ENCODE peak calls at places on chromosomes 3 and 15, in four cellular contexts. One of them, this sample, is unnamed.

GRCh38 chr15:49015896-49016295 is 30.4 kb downstream of the SECISBP2L start:
- DNase-seq in HepG2: no peak
- DNase-seq in H1: no peak
- DNase-seq in K562: no peak
- DNase-seq in this sample: no peak

GRCh38 chr15:87816811-87817210 is 439.7 kb downstream of the NTRK3 start:
- DNase-seq in HepG2: no peak
- DNase-seq in H1: no peak
- DNase-seq in K562: no peak
- DNase-seq in this sample: peak

GRCh38 chr3:62502315-62503300 is 129.3 kb upstream of the FEZF2 start:
- DNase-seq in HepG2: no peak
- DNase-seq in H1: no peak
- DNase-seq in K562: no peak
- DNase-seq in this sample: no peak

GRCh38 chr3:83195243-83195642 is 1433.8 kb upstream of the GBE1 start:
- DNase-seq in HepG2: no peak
- DNase-seq in H1: no peak
- DNase-seq in K562: no peak
- DNase-seq in this sample: no peak

GRCh38 chr3:61417352-61417751 is 144.0 kb upstream of the PTPRG start:
- DNase-seq in HepG2: no peak
- DNase-seq in H1: no peak
- DNase-seq in K562: no peak
- DNase-seq in this sample: no peak

GRCh38 chr15:93987068-93987467 is 244.3 kb upstream of the MCTP2 start:
- DNase-seq in HepG2: no peak
- DNase-seq in H1: no peak
- DNase-seq in K562: no peak
- DNase-seq in this sample: no peak

GRCh38 chr15:70127288-70127746 is 29.6 kb upstream of the TLE3 start:
- DNase-seq in HepG2: peak
- DNase-seq in H1: no peak
- DNase-seq in K562: no peak
- DNase-seq in this sample: peak

GRCh38 chr3:50278868-50279224 is at the start of gene LSMEM2:
- DNase-seq in HepG2: no peak
- DNase-seq in H1: no peak
- DNase-seq in K562: no peak
- DNase-seq in this sample: no peak

GRCh38 chr3:8095724-8096123 is 405.9 kb upstream of the LMCD1 start:
- DNase-seq in HepG2: peak
- DNase-seq in H1: peak
- DNase-seq in K562: no peak
- DNase-seq in this sample: peak

GRCh38 chr3:183287301-183287971 is 34.4 kb downstream of the B3GNT5 start:
- DNase-seq in HepG2: no peak
- DNase-seq in H1: no peak
- DNase-seq in K562: peak
- DNase-seq in this sample: peak

GRCh38 chr15:66760358-66760967 is 58.4 kb downstream of the SMAD6 start:
- DNase-seq in HepG2: no peak
- DNase-seq in H1: no peak
- DNase-seq in K562: no peak
- DNase-seq in this sample: no peak

GRCh38 chr3:112685435-112685834 is 44.5 kb upstream of the CCDC80 start:
- DNase-seq in HepG2: no peak
- DNase-seq in H1: no peak
- DNase-seq in K562: no peak
- DNase-seq in this sample: no peak

GRCh38 chr3:155418426-155418825 is 124.9 kb upstream of the STRIT1 start:
- DNase-seq in HepG2: no peak
- DNase-seq in H1: no peak
- DNase-seq in K562: no peak
- DNase-seq in this sample: no peak

GRCh38 chr15:67957435-67958139 is 96.5 kb upstream of the PIAS1 start:
- DNase-seq in HepG2: no peak
- DNase-seq in H1: no peak
- DNase-seq in K562: no peak
- DNase-seq in this sample: no peak

GRCh38 chr3:55622116-55622515 is 135.0 kb upstream of the WNT5A start:
- DNase-seq in HepG2: no peak
- DNase-seq in H1: no peak
- DNase-seq in K562: no peak
- DNase-seq in this sample: no peak

GRCh38 chr3:168096210-168096795 is 579 bp upstream of the GOLIM4 start:
- DNase-seq in HepG2: peak
- DNase-seq in H1: no peak
- DNase-seq in K562: peak
- DNase-seq in this sample: peak

GRCh38 chr15:76183906-76184639 is 124.3 kb downstream of the TMEM266 start:
- DNase-seq in HepG2: no peak
- DNase-seq in H1: no peak
- DNase-seq in K562: no peak
- DNase-seq in this sample: no peak

GRCh38 chr3:21407743-21408142 is 343.3 kb downstream of the ZNF385D start:
- DNase-seq in HepG2: no peak
- DNase-seq in H1: no peak
- DNase-seq in K562: no peak
- DNase-seq in this sample: no peak

GRCh38 chr15:80434926-80435720 is 30.9 kb downstream of the ARNT2 start:
- DNase-seq in HepG2: peak
- DNase-seq in H1: no peak
- DNase-seq in K562: no peak
- DNase-seq in this sample: no peak

GRCh38 chr15:26967719-26968269 is 3.2 kb upstream of the GABRG3 start:
- DNase-seq in HepG2: no peak
- DNase-seq in H1: peak
- DNase-seq in K562: no peak
- DNase-seq in this sample: no peak

GRCh38 chr15:80160570-80161156 is 7.9 kb downstream of the FAH start:
- DNase-seq in HepG2: peak
- DNase-seq in H1: no peak
- DNase-seq in K562: peak
- DNase-seq in this sample: peak

GRCh38 chr3:169453256-169454059 is 210.1 kb downstream of the MECOM start:
- DNase-seq in HepG2: no peak
- DNase-seq in H1: no peak
- DNase-seq in K562: peak
- DNase-seq in this sample: no peak

GRCh38 chr15:60555814-60556213 is 76.9 kb upstream of the ICE2 start:
- DNase-seq in HepG2: no peak
- DNase-seq in H1: no peak
- DNase-seq in K562: no peak
- DNase-seq in this sample: no peak

GRCh38 chr15:62591842-62592838 is 427.1 kb upstream of the C2CD4B start:
- DNase-seq in HepG2: peak
- DNase-seq in H1: no peak
- DNase-seq in K562: no peak
- DNase-seq in this sample: peak

GRCh38 chr3:41290736-41291135 is 91.4 kb downstream of the CTNNB1 start:
- DNase-seq in HepG2: no peak
- DNase-seq in H1: no peak
- DNase-seq in K562: no peak
- DNase-seq in this sample: no peak

GRCh38 chr3:112681822-112682325 is 40.9 kb upstream of the CCDC80 start:
- DNase-seq in HepG2: no peak
- DNase-seq in H1: no peak
- DNase-seq in K562: no peak
- DNase-seq in this sample: no peak

GRCh38 chr15:86879250-86880229 is 799.9 kb downstream of the AGBL1 start:
- DNase-seq in HepG2: no peak
- DNase-seq in H1: no peak
- DNase-seq in K562: no peak
- DNase-seq in this sample: no peak

DNA sequence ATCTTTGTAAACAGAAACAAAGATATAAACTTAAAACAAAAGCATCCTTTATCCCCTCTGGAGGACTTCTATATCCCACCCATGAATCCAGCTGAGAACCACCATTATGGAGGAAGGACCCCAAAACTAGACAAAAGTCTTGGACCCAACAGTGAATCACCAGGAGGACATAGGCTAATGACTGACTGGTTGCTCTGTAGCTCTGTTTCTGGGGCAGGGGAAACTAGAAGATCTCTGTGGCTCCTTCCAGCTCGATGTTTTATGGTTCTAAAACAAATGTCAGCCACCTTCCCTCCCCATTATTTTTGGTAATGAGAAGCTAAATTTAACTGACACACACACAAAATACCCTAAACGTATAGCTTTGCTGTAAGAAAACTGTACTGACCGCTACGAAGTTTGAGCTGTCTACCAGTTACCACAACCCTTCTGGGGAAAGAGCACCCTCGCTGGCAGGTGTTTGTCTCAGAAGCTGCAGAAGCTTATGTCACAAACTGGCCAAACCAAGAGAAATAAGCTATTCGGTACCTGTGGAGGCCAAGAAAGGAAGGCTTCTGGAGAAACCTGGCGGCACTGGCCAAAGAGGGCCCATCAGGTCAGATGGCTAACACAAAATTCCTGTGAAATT is 36.4 kb downstream of the MB21D2 start:
- DNase-seq in HepG2: no peak
- DNase-seq in H1: no peak
- DNase-seq in K562: no peak
- DNase-seq in this sample: no peak
- TF ChIP-seq RNF2 in HepG2: no peak
- TF ChIP-seq RNF2 in H1: no peak
- TF ChIP-seq RNF2 in K562: no peak
- TF ChIP-seq RNF2 in this sample: no peak

GRCh38 chr3:157381606-157382005 is 55.0 kb upstream of the PTX3 start:
- DNase-seq in HepG2: no peak
- DNase-seq in H1: no peak
- DNase-seq in K562: no peak
- DNase-seq in this sample: no peak
- H3K27ac ChIP-seq in HepG2: no peak
- H3K27ac ChIP-seq in H1: no peak
- H3K27ac ChIP-seq in K562: no peak
- H3K27ac ChIP-seq in this sample: no peak

GRCh38 chr15:38195191-38195901 is 57.3 kb upstream of the SPRED1 start:
- DNase-seq in HepG2: no peak
- DNase-seq in H1: no peak
- DNase-seq in K562: no peak
- DNase-seq in this sample: no peak
- TF ChIP-seq RNF2 in HepG2: no peak
- TF ChIP-seq RNF2 in H1: no peak
- TF ChIP-seq RNF2 in K562: no peak
- TF ChIP-seq RNF2 in this sample: no peak

GRCh38 chr3:23916886-23917815 is at the start of the genes NKIRAS1 and RPL15:
- DNase-seq in HepG2: peak
- DNase-seq in H1: peak
- DNase-seq in K562: peak
- DNase-seq in this sample: peak
- H3K27ac ChIP-seq in HepG2: peak
- H3K27ac ChIP-seq in H1: peak
- H3K27ac ChIP-seq in K562: peak
- H3K27ac ChIP-seq in this sample: peak

GRCh38 chr3:29183346-29184087 is 97.4 kb upstream of the RBMS3 start:
- DNase-seq in HepG2: no peak
- DNase-seq in H1: no peak
- DNase-seq in K562: no peak
- DNase-seq in this sample: no peak

GRCh38 chr3:29185706-29186105 is 95.2 kb upstream of the RBMS3 start:
- DNase-seq in HepG2: no peak
- DNase-seq in H1: no peak
- DNase-seq in K562: no peak
- DNase-seq in this sample: no peak

GRCh38 chr3:29181872-29182271 is 99.0 kb upstream of the RBMS3 start:
- DNase-seq in HepG2: no peak
- DNase-seq in H1: no peak
- DNase-seq in K562: no peak
- DNase-seq in this sample: no peak

GRCh38 chr3:29186982-29187718 is 93.7 kb upstream of the RBMS3 start:
- DNase-seq in HepG2: no peak
- DNase-seq in H1: no peak
- DNase-seq in K562: no peak
- DNase-seq in this sample: peak

DNA sequence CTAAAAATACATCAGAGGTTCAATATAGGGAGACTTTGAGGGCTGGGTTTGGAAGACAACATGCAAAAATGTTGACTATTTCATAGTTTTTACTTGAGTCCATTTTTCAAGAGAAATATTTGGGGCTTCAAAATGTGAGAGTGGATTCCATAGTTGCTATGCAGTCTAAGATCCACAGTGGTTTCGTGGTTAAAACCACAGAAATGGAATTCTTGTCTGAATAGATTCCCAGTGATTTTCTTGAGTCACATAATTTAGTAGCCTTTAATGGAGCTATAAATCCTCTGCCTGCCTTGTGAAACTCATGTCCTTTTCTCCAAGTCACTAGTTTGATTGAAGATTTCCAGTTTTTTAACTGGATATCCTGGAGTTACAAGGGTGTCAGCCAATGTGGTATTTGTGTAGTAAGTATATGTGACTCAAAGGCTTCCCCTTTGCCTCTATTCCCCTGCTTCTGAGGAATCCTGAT is 94.7 kb upstream of the RBMS3 start:
- DNase-seq in HepG2: no peak
- DNase-seq in H1: no peak
- DNase-seq in K562: no peak
- DNase-seq in this sample: peak
- TF ChIP-seq RNF2 in HepG2: no peak
- TF ChIP-seq RNF2 in H1: no peak
- TF ChIP-seq RNF2 in K562: no peak
- TF ChIP-seq RNF2 in this sample: no peak